ENCODE peak calls at places on chromosomes 5 and 9, in four cellular contexts. D is cardiac fibroblast, C is astrocyte of the spinal cord, Y is cardiac muscle cell. E is an unnamed sample.

GRCh38 chr9:70420267-70421019 is 6.0 kb upstream of the KLF9 start:
- DNase-seq in D (peak), Y (peak), C (peak), E (peak)

GRCh38 chr5:5198111-5198510 is 58.0 kb downstream of the ADAMTS16 start:
- DNase-seq in Y (no peak), C (peak), D (no peak), E (no peak)

GRCh38 chr9:107935931-107936330 is 446.4 kb upstream of the KLF4 start:
- DNase-seq in Y (no peak), D (no peak), C (no peak), E (no peak)

GRCh38 chr5:167049043-167049663 is 1242.3 kb upstream of the WWC1 start:
- DNase-seq in Y (peak), C (peak), D (peak), E (peak)

GRCh38 chr5:107779472-107779871 is 108.7 kb upstream of the EFNA5 start:
- DNase-seq in Y (no peak), D (no peak), C (no peak), E (no peak)

GRCh38 chr5:116508835-116509234 is 65.8 kb downstream of the SEMA6A start:
- DNase-seq in C (no peak), D (no peak), Y (no peak), E (no peak)

GRCh38 chr9:128250839-128251558 is 24.8 kb downstream of the GOLGA2 start:
- DNase-seq in C (no peak), Y (no peak), D (no peak), E (no peak)

GRCh38 chr5:75040973-75041372 is 11.4 kb downstream of the GCNT4 start:
- DNase-seq in C (no peak), D (peak), Y (peak), E (no peak)

GRCh38 chr9:133468374-133468773 is 8.6 kb downstream of the CACFD1 start:
- DNase-seq in Y (no peak), C (no peak), D (no peak), E (no peak)

GRCh38 chr5:107247427-107247826 is 423.3 kb downstream of the EFNA5 start:
- DNase-seq in D (no peak), Y (no peak), C (no peak), E (no peak)

GRCh38 chr9:2506310-2506709 is 115.3 kb upstream of the VLDLR start:
- DNase-seq in D (no peak), Y (no peak), C (no peak), E (no peak)

DNA sequence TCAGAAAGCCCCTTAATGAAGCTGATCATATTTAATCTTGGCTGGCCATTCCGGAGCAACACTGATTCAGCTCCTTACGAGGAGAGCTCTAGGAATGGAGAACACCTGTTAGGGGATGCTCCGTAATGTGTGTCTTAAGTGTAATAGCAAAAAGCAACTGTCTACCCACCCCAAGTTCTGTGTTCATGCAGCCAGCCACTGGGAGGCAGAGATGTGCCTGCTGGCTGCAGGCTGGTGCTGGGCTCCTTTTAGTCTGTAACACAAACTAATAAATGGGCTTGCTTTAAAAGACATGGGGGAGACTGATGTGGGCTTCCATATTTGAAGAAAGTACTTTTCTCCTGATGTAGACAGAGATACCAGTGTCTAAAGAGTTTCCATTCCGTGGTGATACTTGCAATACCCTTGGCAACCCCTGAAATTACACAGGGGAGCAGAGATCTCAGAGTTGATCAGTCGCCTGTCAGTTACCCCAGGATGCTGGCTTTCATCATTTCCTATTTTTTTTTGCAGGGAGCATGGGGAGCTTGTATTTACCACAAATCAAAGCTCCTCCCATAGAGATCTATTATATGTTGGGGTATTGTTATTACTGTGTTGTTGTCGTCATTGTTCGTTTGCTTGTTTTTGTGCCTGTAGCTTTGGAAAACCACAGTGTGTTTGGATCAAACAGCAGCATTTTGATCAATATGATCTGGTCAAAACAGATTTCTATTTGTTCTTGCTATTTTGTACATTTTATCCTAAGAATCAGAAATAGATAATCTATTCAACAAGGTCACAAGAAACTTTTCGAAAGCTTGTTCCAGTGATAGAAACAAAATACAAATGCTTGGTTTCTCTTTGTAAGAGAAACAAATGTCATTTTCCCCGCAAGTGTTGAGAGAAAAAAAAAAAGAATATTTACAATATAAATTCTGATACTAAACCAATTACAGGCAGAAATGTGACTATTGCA is 65.8 kb downstream of the MTX3 start:
- DNase-seq in D (peak), C (no peak), Y (peak), E (no peak)
- TF ChIP-seq CTCF in D (peak), C (peak), Y (no peak), E (no peak)

DNA sequence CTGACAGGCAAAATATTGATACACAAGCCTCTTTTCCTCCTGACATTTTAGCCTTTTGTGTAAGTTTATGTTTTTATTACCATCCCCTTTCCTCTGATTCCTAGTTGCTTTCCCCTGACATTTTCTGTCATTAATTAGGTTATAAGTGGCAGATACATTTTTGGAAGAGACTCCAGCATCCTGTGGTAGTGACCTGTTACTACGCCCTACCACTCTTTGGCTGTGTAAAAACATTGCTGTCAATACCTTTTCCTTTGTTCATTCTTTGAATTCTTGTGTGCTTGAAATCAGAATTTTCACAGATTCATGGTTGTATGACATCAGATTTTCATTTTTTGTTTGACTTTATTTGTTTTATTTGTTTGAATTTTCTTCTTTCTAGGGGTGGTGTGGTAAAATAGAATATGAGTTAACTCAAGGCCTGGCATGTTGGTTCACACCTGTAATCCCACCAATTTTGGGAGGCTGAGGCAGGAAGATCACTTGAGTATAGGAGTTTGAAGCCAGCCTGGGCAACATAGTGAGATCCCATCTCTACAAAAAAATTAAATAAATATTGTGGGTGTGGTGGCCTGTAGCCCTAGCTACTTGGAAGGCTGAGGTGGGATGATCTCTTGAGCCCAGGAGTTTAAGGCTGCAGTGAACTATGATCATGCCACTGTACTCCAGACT is 43.4 kb downstream of the UBE2R2 start:
- DNase-seq in Y (peak), C (no peak), D (peak), E (no peak)
- TF ChIP-seq CTCF in Y (no peak), C (peak), D (peak), E (no peak)

GRCh38 chr5:173625686-173626500 is 9.4 kb upstream of the BOD1 start:
- DNase-seq in C (no peak), Y (no peak), D (peak), E (peak)
- TF ChIP-seq CTCF in C (peak), Y (no peak), D (peak), E (peak)

GRCh38 chr5:7394889-7395431 is 978 bp upstream of the ADCY2 start:
- DNase-seq in C (no peak), Y (no peak), D (no peak), E (no peak)
- TF ChIP-seq CTCF in C (no peak), Y (no peak), D (no peak), E (no peak)

DNA sequence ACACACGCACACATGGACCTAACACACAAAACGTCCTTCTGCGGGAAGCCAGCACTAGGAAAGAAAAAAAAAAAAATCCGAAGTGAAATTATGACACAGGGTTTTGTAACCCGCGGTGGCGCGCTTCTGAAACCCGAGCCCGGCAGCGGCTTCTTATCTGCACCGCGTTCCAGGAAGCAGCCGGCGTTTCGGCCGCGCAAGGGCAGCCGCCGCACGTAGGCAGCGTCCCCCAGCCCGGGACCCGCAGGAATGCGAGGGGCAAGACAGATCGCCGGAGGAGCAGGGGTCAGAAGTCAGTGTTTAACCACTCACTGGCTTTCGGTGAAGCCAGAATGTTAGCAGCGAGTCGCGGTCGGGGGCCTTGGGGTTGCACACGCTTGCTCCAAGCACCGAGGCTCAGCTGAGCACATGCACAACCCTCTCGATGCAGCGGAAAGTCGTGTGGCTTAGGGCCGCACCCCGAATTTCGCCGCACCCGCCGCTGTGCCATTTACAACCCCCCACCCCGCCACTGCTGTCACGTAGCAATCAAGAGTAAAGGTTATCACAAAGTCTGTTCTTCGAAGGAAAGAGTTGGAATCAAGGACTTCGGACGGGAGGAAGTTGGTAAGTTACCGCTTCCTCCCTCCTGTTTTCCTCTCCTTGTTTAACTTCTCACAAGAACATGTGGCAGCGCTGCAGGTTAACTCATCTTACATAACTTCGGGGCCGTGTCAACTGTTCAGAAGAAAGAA is 167.9 kb downstream of the AUH start:
- DNase-seq in C (peak), D (peak), Y (peak), E (peak)
- TF ChIP-seq CTCF in C (no peak), D (no peak), Y (no peak), E (no peak)

DNA sequence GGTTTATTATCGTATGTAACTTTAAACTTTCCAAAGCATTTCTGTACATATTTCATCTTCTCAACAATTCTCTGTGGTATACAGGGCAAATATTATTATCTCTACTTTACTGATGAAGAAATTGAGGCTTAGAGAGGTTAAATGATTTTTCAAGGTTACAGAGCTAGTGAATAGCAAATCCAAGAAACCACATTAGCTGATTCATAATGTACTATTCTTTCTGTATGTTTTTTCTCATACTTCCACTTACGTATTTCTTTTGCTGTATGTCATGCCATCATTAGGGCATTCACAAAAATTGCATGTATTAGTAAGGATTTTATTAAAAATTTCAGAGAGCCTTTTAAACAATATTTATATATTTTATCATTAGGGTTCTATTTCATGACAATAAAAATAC is 372.4 kb upstream of the DMAC1 start:
- DNase-seq in D (no peak), C (no peak), Y (no peak), E (no peak)
- TF ChIP-seq CTCF in D (no peak), C (no peak), Y (no peak), E (no peak)